ENCODE peak calls at places on chromosomes 11 and 22, in nine cellular contexts. R is CD8-positive, alpha-beta T cell; F is neuronal stem cell; T is aorta; S is Peyer's patch; D is mesenchymal stem cell; J is IMR-90; N is upper lobe of right lung; Q is A549. U is an unnamed sample.

GRCh38 chr22:44344407-44344806 is 31.7 kb upstream of the SHISAL1 start:
- DNase-seq in R (no peak), F (no peak), T (no peak), S (no peak), D (no peak), J (no peak), N (no peak), Q (no peak), U (no peak)

GRCh38 chr22:46918197-46918596 is 155.7 kb downstream of the TBC1D22A start:
- DNase-seq in R (no peak), F (no peak), T (no peak), S (no peak), D (no peak), J (no peak), N (no peak), Q (no peak), U (no peak)

GRCh38 chr11:44726278-44727113 is at the start of gene TSPAN18:
- DNase-seq in R (peak; percentile 30), F (peak; percentile 72), T (peak; percentile 80), S (no peak), D (no peak), J (no peak), N (no peak), Q (no peak), U (no peak)

GRCh38 chr11:69352715-69353325 is 58.9 kb downstream of the MYEOV start:
- DNase-seq in R (no peak), F (no peak), T (no peak), S (no peak), D (peak; percentile 97), J (peak; percentile 99), N (no peak), Q (peak; percentile 60), U (peak; percentile 96)

GRCh38 chr22:46758867-46759290 is 3.6 kb upstream of the TBC1D22A start:
- DNase-seq in R (peak; percentile 63), F (peak; percentile 45), T (no peak), S (peak; percentile 63), D (peak; percentile 74), J (peak; percentile 63), N (peak; percentile 72), Q (peak; percentile 38), U (peak; percentile 60)

GRCh38 chr11:67563354-67564114 is 20.1 kb upstream of the GSTP1 start:
- DNase-seq in R (no peak), F (no peak), T (peak; percentile 82), S (peak; percentile 67), D (peak; percentile 89), J (peak; percentile 96), N (no peak), Q (no peak), U (peak; percentile 89)

GRCh38 chr11:42161886-42162285 is 702.4 kb upstream of the LRRC4C start:
- DNase-seq in R (no peak), F (no peak), T (no peak), S (no peak), D (no peak), J (no peak), N (no peak), Q (no peak), U (peak; percentile 39)

GRCh38 chr11:33557201-33557600 is 143.4 kb downstream of the C11orf91 start:
- DNase-seq in R (no peak), F (no peak), T (no peak), S (no peak), D (no peak), J (peak; percentile 80), N (no peak), Q (no peak), U (peak; percentile 95)

DNA sequence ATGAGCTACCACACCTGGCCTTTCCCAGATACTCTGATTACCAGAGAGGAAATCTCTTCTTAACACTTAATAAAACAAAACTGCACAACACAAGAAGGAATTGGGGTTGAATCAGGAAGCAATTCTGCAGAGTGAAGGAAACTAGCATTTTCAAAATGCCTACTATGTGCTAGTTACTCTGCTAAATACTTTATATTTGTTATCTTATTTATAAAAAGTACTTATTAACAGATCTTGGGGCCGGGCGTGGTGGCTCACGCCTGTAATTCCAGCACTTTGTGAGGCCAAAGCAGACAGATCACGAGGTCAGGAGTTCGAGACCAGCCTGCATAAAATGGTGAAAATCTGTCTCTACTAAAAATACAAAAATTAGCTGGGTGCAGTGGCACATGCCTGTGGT is 21.9 kb downstream of the TMEM135 start:
- DNase-seq in R (no peak), F (no peak), T (no peak), S (no peak), D (no peak), J (no peak), N (no peak), Q (no peak), U (no peak)
- H3K27ac ChIP-seq in R (no peak overlapping the region), F (no peak overlapping the region), T (no peak overlapping the region), S (no peak overlapping the region), D (no peak overlapping the region), J (no peak overlapping the region), N (no peak overlapping the region), Q (no peak overlapping the region), U (no peak overlapping the region)

GRCh38 chr22:30304495-30305244 is 15.4 kb upstream of the CASTOR1 start:
- DNase-seq in R (no peak), F (no peak), T (peak; percentile 86), S (no peak), D (no peak), J (no peak), N (peak; percentile 70), Q (no peak), U (no peak)

GRCh38 chr22:30302810-30303138 is 13.5 kb upstream of the CASTOR1 start:
- DNase-seq in R (no peak), F (no peak), T (no peak), S (no peak), D (no peak), J (no peak), N (no peak), Q (no peak), U (peak; percentile 39)

GRCh38 chr22:30299322-30299721 is 10.0 kb upstream of the CASTOR1 start:
- DNase-seq in R (no peak), F (no peak), T (no peak), S (no peak), D (no peak), J (no peak), N (no peak), Q (no peak), U (no peak)

GRCh38 chr22:30305519-30305905 is 16.2 kb upstream of the CASTOR1 start:
- DNase-seq in R (peak; percentile 48), F (no peak), T (no peak), S (peak; percentile 65), D (peak; percentile 30), J (no peak), N (peak; percentile 70), Q (no peak), U (no peak)

DNA sequence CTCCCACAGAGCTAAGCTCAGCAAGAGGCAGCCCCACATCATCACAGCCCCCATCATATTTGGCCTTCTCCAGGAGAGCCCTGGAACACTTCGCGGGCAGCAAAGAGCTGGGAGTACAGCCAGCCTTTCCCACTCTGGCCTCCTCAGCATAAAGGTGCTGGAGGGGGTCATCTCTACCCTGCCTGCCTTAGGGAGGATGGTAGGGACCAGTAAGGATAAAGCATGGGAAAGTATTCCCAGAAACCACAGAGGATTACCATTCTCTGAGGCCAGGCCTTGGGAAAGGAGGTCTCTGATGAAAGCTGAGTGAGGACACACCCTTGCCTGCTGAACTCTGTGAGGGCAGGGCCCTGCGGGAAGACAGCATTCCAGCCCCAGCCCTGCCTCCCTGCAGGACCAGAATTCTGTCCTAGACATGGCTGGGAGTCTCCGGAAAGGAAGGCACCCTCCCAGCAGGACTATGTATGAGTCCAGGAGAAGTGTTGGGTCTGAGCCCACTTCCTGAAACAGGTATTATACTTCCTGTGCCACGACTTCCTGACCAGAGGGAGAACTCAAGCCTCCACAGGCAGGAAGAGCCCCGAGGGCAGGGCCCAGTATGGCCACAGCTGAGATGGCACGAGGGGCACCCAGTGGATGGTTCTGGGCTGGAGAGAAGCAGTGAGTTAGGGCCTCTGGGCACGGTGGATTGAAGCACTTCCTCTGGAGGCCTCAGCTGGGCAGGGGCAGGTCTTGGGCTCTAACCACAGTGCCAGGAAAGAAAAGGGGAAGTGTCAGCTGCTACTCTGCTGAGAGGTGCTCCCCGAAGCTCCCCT is 12.9 kb upstream of the CASTOR1 start:
- DNase-seq in R (no peak), F (no peak), T (no peak), S (no peak), D (peak; percentile 88), J (peak; percentile 59), N (peak; percentile 71), Q (no peak), U (no peak)
- H3K27ac ChIP-seq in R (peak overlapping the region; percentile 19), F (no peak overlapping the region), T (no peak overlapping the region), S (peak overlapping the region; percentile 83), D (peak overlapping the region; percentile 26), J (no peak overlapping the region), N (peak overlapping the region; percentile 89), Q (peak overlapping the region; percentile 2), U (peak overlapping the region; percentile 56)

GRCh38 chr11:134837166-134837886 is 425.3 kb upstream of the B3GAT1 start:
- DNase-seq in R (no peak), F (no peak), T (no peak), S (no peak), D (no peak), J (no peak), N (no peak), Q (no peak), U (no peak)

GRCh38 chr11:134838708-134839107 is 426.7 kb upstream of the B3GAT1 start:
- DNase-seq in R (no peak), F (no peak), T (no peak), S (no peak), D (no peak), J (no peak), N (no peak), Q (no peak), U (no peak)

GRCh38 chr11:134841411-134841810 is 429.4 kb upstream of the B3GAT1 start:
- DNase-seq in R (no peak), F (no peak), T (no peak), S (no peak), D (no peak), J (no peak), N (no peak), Q (no peak), U (no peak)

GRCh38 chr11:134835561-134835960 is 423.5 kb upstream of the B3GAT1 start:
- DNase-seq in R (no peak), F (no peak), T (no peak), S (no peak), D (no peak), J (no peak), N (no peak), Q (no peak), U (no peak)

DNA sequence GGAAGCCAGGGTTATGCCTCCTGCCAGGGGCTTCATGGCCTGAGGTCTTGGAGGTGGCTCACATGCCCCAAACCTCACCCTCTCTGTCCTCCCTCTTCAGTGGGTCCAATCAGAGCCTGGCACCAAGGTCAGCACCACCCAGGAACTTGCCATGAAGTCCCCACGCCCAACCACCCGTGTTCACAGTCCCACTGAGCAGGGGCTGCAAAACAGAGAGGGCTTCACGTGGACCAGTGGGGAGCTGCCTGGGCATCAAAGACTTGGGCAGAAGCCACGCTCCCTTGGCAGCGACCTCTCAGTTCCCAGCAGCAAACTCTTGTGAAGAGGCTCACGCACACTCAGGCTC is 425.8 kb upstream of the B3GAT1 start:
- DNase-seq in R (no peak), F (no peak), T (no peak), S (no peak), D (no peak), J (no peak), N (no peak), Q (no peak), U (no peak)
- H3K27ac ChIP-seq in R (no peak overlapping the region), F (no peak overlapping the region), T (no peak overlapping the region), S (no peak overlapping the region), D (no peak overlapping the region), J (no peak overlapping the region), N (no peak overlapping the region), Q (no peak overlapping the region), U (no peak overlapping the region)

GRCh38 chr11:20729597-20730095 is 60.3 kb downstream of the NELL1 start:
- DNase-seq in R (no peak), F (no peak), T (no peak), S (no peak), D (no peak), J (no peak), N (no peak), Q (no peak), U (no peak)

GRCh38 chr11:20731676-20732075 is 62.3 kb downstream of the NELL1 start:
- DNase-seq in R (no peak), F (no peak), T (no peak), S (no peak), D (no peak), J (no peak), N (no peak), Q (no peak), U (no peak)
- H3K27ac ChIP-seq in R (no peak overlapping the region), F (no peak overlapping the region), T (no peak overlapping the region), S (no peak overlapping the region), D (no peak overlapping the region), J (no peak overlapping the region), N (no peak overlapping the region), Q (no peak overlapping the region), U (no peak overlapping the region)

U was measured in foreskin keratinocyte.